ENCODE peak calls at places on chromosomes 7 and 10, in seven cellular contexts. J is upper lobe of left lung, H is AG10803, Y is suprapubic skin, C is HL-60, A is mesothelial cell of epicardium, T is GM23338. D is an unnamed sample.

GRCh38 chr7:133408212-133408611 is 155.3 kb downstream of the EXOC4 start:
- DNase-seq in J (no peak), H (no peak), Y (no peak), C (no peak), A (no peak), T (no peak), D (no peak)

GRCh38 chr7:90677742-90678439 is 81.8 kb downstream of the CDK14 start:
- DNase-seq in Y (no peak), A (no peak), J (no peak), H (no peak), C (no peak), T (peak; percentile 16), D (no peak)

GRCh38 chr10:119658274-119658673 is 7.1 kb downstream of the BAG3 start:
- DNase-seq in T (peak; percentile 37), H (peak; percentile 87), A (no peak), C (no peak), J (peak; percentile 58), Y (peak; percentile 87), D (no peak)

GRCh38 chr10:17386616-17387075 is 67.7 kb downstream of the ST8SIA6 start:
- DNase-seq in C (no peak), A (no peak), H (no peak), Y (no peak), T (peak; percentile 37), J (no peak), D (no peak)

GRCh38 chr10:49083256-49083655 is 32.1 kb downstream of the VSTM4 start:
- DNase-seq in A (no peak), Y (no peak), H (no peak), T (no peak), C (no peak), J (no peak), D (no peak)

GRCh38 chr7:42932861-42933591 is 850 bp downstream of the MRPL32 start:
- DNase-seq in H (no peak), J (no peak), Y (no peak), T (peak; percentile 43), C (no peak), A (no peak), D (no peak)

GRCh38 chr7:69276011-69276729 is 322.1 kb upstream of the AUTS2 start:
- DNase-seq in Y (no peak), J (no peak), C (no peak), H (peak; percentile 98), T (no peak), A (no peak), D (no peak)

GRCh38 chr7:54159088-54159487 is 383.1 kb upstream of the VSTM2A start:
- DNase-seq in J (no peak), T (no peak), H (no peak), Y (no peak), C (no peak), A (no peak), D (no peak)

GRCh38 chr7:45342236-45342635 is 184.6 kb downstream of the RAMP3 start:
- DNase-seq in Y (no peak), J (no peak), H (no peak), C (no peak), A (no peak), T (no peak), D (no peak)

GRCh38 chr10:69659286-69660027 is 29.4 kb downstream of the FAM241B start:
- DNase-seq in C (no peak), Y (no peak), J (no peak), T (no peak), H (no peak), A (no peak), D (no peak)

GRCh38 chr7:45020915-45021314 is 20.9 kb downstream of the CCM2 start:
- DNase-seq in J (no peak), A (no peak), C (no peak), Y (no peak), H (no peak), T (no peak), D (no peak)

GRCh38 chr7:150972094-150972493 is 6.0 kb downstream of the KCNH2 start:
- DNase-seq in C (no peak), H (no peak), J (peak; percentile 88), A (no peak), T (no peak), Y (no peak), D (no peak)

GRCh38 chr7:84971360-84971759 is 215.5 kb downstream of the SEMA3D start:
- DNase-seq in T (no peak), A (no peak), J (no peak), Y (no peak), C (no peak), H (no peak), D (no peak)

GRCh38 chr7:149147730-149148653 is 739 bp downstream of the ZNF398 start:
- DNase-seq in H (peak; percentile 54), C (peak; percentile 52), T (peak; percentile 54), Y (peak; percentile 79), J (peak; percentile 93), A (peak; percentile 73), D (peak; percentile 77)

GRCh38 chr10:43854042-43854441 is 205.4 kb upstream of the ZNF32 start:
- DNase-seq in T (no peak), A (no peak), J (no peak), Y (no peak), H (peak; percentile 87), C (no peak), D (no peak)

GRCh38 chr10:484441-484924 is 205.0 kb downstream of the DIP2C start:
- DNase-seq in C (no peak), A (peak; percentile 35), J (no peak), Y (no peak), H (peak; percentile 42), T (no peak), D (peak; percentile 55)

GRCh38 chr7:134632937-134633540 is 13.6 kb upstream of the BPGM start:
- DNase-seq in A (no peak), J (no peak), Y (no peak), T (peak; percentile 76), C (no peak), H (peak; percentile 56), D (no peak)

GRCh38 chr7:142307246-142307900 is 49.5 kb upstream of the PRSS58 start:
- DNase-seq in T (no peak), A (no peak), J (no peak), H (no peak), Y (no peak), C (no peak), D (no peak)

GRCh38 chr10:117240730-117241529 is at the start of gene SLC18A2:
- DNase-seq in J (peak; percentile 84), Y (no peak), A (no peak), T (peak; percentile 78), H (no peak), C (no peak), D (no peak)

GRCh38 chr7:64174328-64174727 is 32.7 kb upstream of the ZNF735 start:
- DNase-seq in T (no peak), C (no peak), H (no peak), Y (no peak), J (peak; percentile 43), A (no peak), D (no peak)

DNA sequence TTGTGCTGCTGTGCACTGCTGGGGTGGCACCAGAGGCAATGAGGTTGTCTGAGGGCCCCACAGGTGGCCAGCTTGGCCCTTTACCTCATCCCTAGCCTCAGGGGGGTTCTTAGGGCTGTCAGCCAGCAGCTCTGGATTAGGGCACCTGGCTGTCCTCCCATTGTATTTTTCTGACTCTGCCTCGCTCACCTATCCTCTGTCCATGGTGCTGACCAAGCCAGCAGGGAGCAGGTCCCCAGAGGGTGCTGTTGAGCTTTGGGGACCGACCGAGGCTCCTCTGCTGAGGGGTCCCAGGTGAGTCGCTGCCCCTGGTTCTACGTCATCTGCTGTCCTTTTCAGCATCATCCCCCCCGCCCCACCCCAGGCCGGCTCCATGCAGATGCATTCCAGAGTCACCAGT is 32.1 kb upstream of the ZNF735 start:
- DNase-seq in J (no peak), C (no peak), T (no peak), A (no peak), H (no peak), Y (no peak), D (no peak)
- TF ChIP-seq CTCF in J (no peak), C (no peak), T (no peak), A (no peak), H (no peak), Y (no peak), D (no peak)

DNA sequence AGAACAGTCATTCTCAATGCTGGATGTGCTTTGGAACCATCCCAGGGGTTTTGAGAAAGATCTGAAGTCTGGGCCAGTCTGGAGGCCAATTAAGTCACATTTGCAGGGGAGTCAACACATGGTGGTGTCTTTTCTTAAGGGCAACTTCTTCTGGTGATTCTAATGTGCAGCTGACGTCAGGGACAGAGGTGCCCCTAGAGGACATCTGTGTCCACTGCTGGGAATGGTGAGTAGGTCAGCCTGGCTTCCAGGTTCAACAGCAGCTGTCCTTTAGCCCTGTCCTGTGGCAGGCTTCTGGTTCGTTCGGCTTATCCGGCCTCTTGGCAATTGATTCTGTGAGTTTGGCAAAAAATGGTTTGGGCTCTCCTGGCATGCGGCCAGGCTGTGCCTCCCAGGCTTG is 269.7 kb upstream of the HABP2 start:
- DNase-seq in J (peak; percentile 12), Y (no peak), T (peak; percentile 36), H (no peak), A (no peak), C (no peak), D (no peak)
- TF ChIP-seq CTCF in J (no peak), Y (no peak), T (peak; percentile 45), H (no peak), A (no peak), C (no peak), D (peak; percentile 33)

GRCh38 chr7:93097388-93097787 is 20.4 kb downstream of the SAMD9 start:
- DNase-seq in C (no peak), J (no peak), T (no peak), H (no peak), A (no peak), Y (no peak), D (no peak)

DNA sequence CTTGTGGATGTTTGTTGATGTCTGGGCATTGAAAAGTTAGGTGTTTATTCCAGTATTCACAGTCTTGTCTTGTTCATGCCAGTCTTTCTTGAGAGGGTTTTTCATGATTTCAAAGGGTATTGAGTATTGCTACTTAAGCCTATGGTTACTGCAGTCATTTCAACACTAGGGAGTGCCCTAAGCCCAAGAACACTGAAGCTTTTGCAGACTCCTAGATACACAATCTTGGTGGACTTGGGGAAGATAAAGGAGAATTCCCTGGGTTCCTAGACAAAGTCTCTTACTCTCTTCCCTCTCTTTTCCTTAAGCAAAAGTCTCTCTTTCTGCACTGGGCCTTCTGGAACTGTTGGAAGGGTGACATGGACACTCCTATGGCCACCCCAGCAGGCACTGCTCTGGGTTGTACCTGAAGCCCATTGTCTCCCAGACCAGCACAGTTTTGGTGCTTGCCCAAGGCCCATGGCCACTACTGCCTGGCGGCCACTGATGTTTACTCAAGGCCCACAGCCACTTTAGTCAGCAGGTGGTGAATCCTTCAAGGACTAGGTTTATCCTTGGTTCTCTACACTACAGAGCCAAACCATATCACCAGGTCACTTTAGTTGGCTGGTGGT is 24.9 kb downstream of the SAMD9 start:
- DNase-seq in Y (no peak), J (no peak), A (no peak), T (peak; percentile 66), C (peak; percentile 21), H (peak; percentile 69), D (no peak)
- TF ChIP-seq CTCF in Y (no peak), J (no peak), A (no peak), T (peak; percentile 81), C (peak; percentile 45), H (peak; percentile 74), D (no peak)

DNA sequence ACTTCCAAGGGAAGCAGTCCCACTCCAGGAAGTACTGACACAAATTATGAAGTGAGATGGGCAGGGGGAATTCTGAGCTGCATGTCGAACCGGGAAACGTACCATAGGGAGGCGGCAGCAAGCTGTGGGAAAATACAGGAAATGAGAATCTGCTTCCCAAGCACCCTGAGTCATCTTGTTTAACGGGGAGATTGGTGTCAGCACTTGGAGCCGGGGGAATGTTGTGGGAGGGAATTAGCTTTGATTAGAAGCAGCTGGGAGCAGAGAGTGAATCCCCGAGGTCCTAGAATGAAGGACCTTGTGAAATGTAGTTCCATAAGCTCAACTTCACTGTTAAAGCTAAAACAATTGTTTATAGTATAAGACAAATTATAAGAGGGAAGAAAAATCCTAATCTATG is 141.4 kb upstream of the PRKCQ start:
- DNase-seq in H (peak; percentile 98), C (no peak), A (no peak), T (peak; percentile 36), Y (peak; percentile 70), J (no peak), D (no peak)
- TF ChIP-seq CTCF in H (peak; percentile 60), C (no peak), A (no peak), T (peak; percentile 46), Y (no peak), J (no peak), D (no peak)